ENCODE peak calls at places on chromosomes 11 and 22, in six cellular contexts. One of them, this sample, is unnamed.

GRCh38 chr22:42324566-42324965 is 54.1 kb upstream of the TCF20 start:
- ATAC-seq in body of pancreas: no peak
- ATAC-seq in CD8-positive, alpha-beta T cell: no peak
- ATAC-seq in psoas muscle: no peak
- ATAC-seq in right cardiac atrium: no peak
- ATAC-seq in K562: no peak
- ATAC-seq in this sample: no peak

GRCh38 chr22:27804683-27805297 is 3.2 kb upstream of the MN1 start:
- ATAC-seq in body of pancreas: peak
- ATAC-seq in right cardiac atrium: peak
- ATAC-seq in psoas muscle: peak
- ATAC-seq in CD8-positive, alpha-beta T cell: no peak
- ATAC-seq in K562: peak
- ATAC-seq in this sample: peak

GRCh38 chr11:63508009-63508408 is 2.1 kb downstream of the LGALS12 start:
- ATAC-seq in right cardiac atrium: peak
- ATAC-seq in psoas muscle: peak
- ATAC-seq in CD8-positive, alpha-beta T cell: no peak
- ATAC-seq in body of pancreas: peak
- ATAC-seq in K562: peak
- ATAC-seq in this sample: no peak

GRCh38 chr22:46045459-46046298 is 68.7 kb upstream of the WNT7B start:
- ATAC-seq in psoas muscle: peak
- ATAC-seq in right cardiac atrium: peak
- ATAC-seq in body of pancreas: peak
- ATAC-seq in CD8-positive, alpha-beta T cell: no peak
- ATAC-seq in K562: no peak
- ATAC-seq in this sample: peak

GRCh38 chr22:20551805-20552449 is 44.5 kb downstream of the MED15 start:
- ATAC-seq in K562: peak
- ATAC-seq in psoas muscle: peak
- ATAC-seq in CD8-positive, alpha-beta T cell: no peak
- ATAC-seq in right cardiac atrium: peak
- ATAC-seq in body of pancreas: peak
- ATAC-seq in this sample: peak

GRCh38 chr11:18844753-18845367 is 53.3 kb upstream of the PTPN5 start:
- ATAC-seq in body of pancreas: peak
- ATAC-seq in CD8-positive, alpha-beta T cell: no peak
- ATAC-seq in K562: peak
- ATAC-seq in right cardiac atrium: no peak
- ATAC-seq in psoas muscle: no peak
- ATAC-seq in this sample: no peak

GRCh38 chr11:93646399-93646798 is 15.1 kb upstream of the CEP295 start:
- ATAC-seq in body of pancreas: no peak
- ATAC-seq in K562: no peak
- ATAC-seq in CD8-positive, alpha-beta T cell: no peak
- ATAC-seq in right cardiac atrium: no peak
- ATAC-seq in psoas muscle: no peak
- ATAC-seq in this sample: no peak

GRCh38 chr22:39592104-39593060 is 21.8 kb downstream of the CACNA1I start:
- ATAC-seq in right cardiac atrium: peak
- ATAC-seq in CD8-positive, alpha-beta T cell: no peak
- ATAC-seq in K562: no peak
- ATAC-seq in psoas muscle: peak
- ATAC-seq in body of pancreas: peak
- ATAC-seq in this sample: no peak

GRCh38 chr11:57144075-57144474 is 37.7 kb upstream of the LRRC55 start:
- ATAC-seq in body of pancreas: no peak
- ATAC-seq in K562: peak
- ATAC-seq in right cardiac atrium: no peak
- ATAC-seq in psoas muscle: no peak
- ATAC-seq in CD8-positive, alpha-beta T cell: no peak
- ATAC-seq in this sample: no peak

GRCh38 chr11:64339754-64340408 is at the start of gene CCDC88B:
- ATAC-seq in psoas muscle: no peak
- ATAC-seq in K562: no peak
- ATAC-seq in body of pancreas: no peak
- ATAC-seq in right cardiac atrium: no peak
- ATAC-seq in CD8-positive, alpha-beta T cell: peak
- ATAC-seq in this sample: no peak

GRCh38 chr11:8218840-8219239 is 44.8 kb downstream of the LMO1 start:
- ATAC-seq in psoas muscle: no peak
- ATAC-seq in body of pancreas: no peak
- ATAC-seq in K562: peak
- ATAC-seq in right cardiac atrium: no peak
- ATAC-seq in CD8-positive, alpha-beta T cell: no peak
- ATAC-seq in this sample: no peak

GRCh38 chr11:10379433-10379832 is 74.6 kb downstream of the ADM start:
- ATAC-seq in right cardiac atrium: peak
- ATAC-seq in psoas muscle: no peak
- ATAC-seq in K562: no peak
- ATAC-seq in CD8-positive, alpha-beta T cell: no peak
- ATAC-seq in body of pancreas: peak
- ATAC-seq in this sample: peak

GRCh38 chr11:113373306-113373705 is 14.3 kb upstream of the ANKK1 start:
- ATAC-seq in CD8-positive, alpha-beta T cell: no peak
- ATAC-seq in body of pancreas: no peak
- ATAC-seq in psoas muscle: peak
- ATAC-seq in K562: no peak
- ATAC-seq in right cardiac atrium: peak
- ATAC-seq in this sample: no peak

GRCh38 chr11:47407746-47408590 is at the start of gene SLC39A13:
- ATAC-seq in body of pancreas: peak
- ATAC-seq in right cardiac atrium: peak
- ATAC-seq in psoas muscle: peak
- ATAC-seq in CD8-positive, alpha-beta T cell: peak
- ATAC-seq in K562: peak
- ATAC-seq in this sample: peak

GRCh38 chr11:47408598-47409439 is 429 bp downstream of the SLC39A13 start:
- ATAC-seq in K562: peak
- ATAC-seq in body of pancreas: no peak
- ATAC-seq in psoas muscle: peak
- ATAC-seq in CD8-positive, alpha-beta T cell: peak
- ATAC-seq in right cardiac atrium: peak
- ATAC-seq in this sample: peak

GRCh38 chr11:47409440-47410403 is 1.3 kb downstream of the SLC39A13 start:
- ATAC-seq in right cardiac atrium: no peak
- ATAC-seq in body of pancreas: no peak
- ATAC-seq in K562: no peak
- ATAC-seq in CD8-positive, alpha-beta T cell: no peak
- ATAC-seq in psoas muscle: no peak
- ATAC-seq in this sample: no peak

GRCh38 chr11:47412152-47412746 is 3.9 kb downstream of the SLC39A13 start:
- ATAC-seq in CD8-positive, alpha-beta T cell: no peak
- ATAC-seq in K562: peak
- ATAC-seq in psoas muscle: no peak
- ATAC-seq in right cardiac atrium: no peak
- ATAC-seq in body of pancreas: no peak
- ATAC-seq in this sample: no peak

DNA sequence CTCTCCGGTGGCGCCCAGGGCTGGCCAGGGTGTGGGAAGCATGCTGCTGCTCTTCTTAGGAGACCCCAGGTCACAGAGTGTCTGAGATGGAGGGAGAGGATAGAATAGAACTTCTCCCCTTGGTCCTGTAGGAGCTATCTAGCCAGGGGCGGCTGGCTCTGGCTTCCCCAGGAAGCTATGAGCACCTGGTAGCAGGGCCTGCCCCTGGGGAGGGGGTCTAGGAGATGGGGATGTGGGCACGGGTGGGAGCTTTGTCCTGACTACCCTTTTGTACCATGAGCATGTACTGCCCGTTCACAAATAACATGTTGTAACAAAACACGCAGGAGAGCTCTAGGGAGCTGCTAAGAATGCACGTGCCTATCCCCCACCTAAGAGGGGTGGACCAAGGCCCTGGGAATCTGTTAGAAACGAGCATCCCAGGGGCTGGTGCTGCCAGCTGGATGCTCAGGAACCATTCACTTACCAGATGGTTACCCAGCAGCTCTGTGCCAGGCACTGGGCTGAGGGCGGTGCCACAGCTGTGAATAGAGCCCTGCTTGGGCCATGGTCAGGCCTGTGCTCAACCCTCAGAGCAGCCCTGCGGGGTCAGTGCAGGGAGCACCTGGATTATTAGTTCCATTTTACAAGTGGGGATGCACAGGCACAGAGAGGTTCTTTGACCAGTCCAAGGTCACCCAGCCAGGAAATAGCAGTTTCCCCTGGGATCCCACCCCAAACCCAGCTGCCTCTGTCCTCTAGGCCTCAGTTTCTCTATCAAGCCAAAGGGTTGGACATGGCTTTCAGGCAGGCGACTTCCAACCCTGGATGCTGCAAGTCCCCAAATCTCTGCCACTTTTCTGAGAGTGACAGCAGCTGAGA is 2.2 kb downstream of the SLC39A13 start:
- ATAC-seq in body of pancreas: no peak
- ATAC-seq in right cardiac atrium: no peak
- ATAC-seq in CD8-positive, alpha-beta T cell: no peak
- ATAC-seq in K562: no peak
- ATAC-seq in psoas muscle: no peak
- ATAC-seq in this sample: no peak
- H3K4me3 ChIP-seq in body of pancreas: no peak
- H3K4me3 ChIP-seq in right cardiac atrium: no peak
- H3K4me3 ChIP-seq in CD8-positive, alpha-beta T cell: no peak
- H3K4me3 ChIP-seq in K562: no peak
- H3K4me3 ChIP-seq in psoas muscle: no peak
- H3K4me3 ChIP-seq in this sample: peak

GRCh38 chr11:126150256-126150655 is 61.2 kb downstream of the RPUSD4 start:
- ATAC-seq in CD8-positive, alpha-beta T cell: no peak
- ATAC-seq in right cardiac atrium: no peak
- ATAC-seq in K562: no peak
- ATAC-seq in psoas muscle: no peak
- ATAC-seq in body of pancreas: no peak
- ATAC-seq in this sample: no peak
- H3K4me3 ChIP-seq in CD8-positive, alpha-beta T cell: no peak
- H3K4me3 ChIP-seq in right cardiac atrium: no peak
- H3K4me3 ChIP-seq in K562: no peak
- H3K4me3 ChIP-seq in psoas muscle: no peak
- H3K4me3 ChIP-seq in body of pancreas: no peak
- H3K4me3 ChIP-seq in this sample: no peak

DNA sequence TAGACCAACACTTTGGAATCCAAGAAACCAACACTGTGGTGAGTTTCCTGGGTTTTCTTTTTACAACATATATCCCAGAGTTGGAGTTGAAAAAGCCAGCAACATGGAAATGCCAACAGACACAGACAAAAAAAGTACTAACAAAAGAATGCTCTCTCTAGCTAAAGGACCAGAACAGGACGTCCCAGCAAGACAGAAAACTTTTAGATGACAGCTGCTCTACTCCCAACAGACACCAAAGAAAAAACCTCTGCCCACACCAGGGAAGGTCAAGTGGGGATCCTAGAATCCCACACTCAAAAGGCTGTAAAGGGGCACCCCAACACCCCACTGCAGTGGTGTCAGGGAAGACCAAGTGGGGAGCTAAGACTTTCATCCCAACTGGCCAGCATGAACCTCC is 23.3 kb downstream of the RRAS2 start:
- ATAC-seq in psoas muscle: peak
- ATAC-seq in K562: no peak
- ATAC-seq in body of pancreas: no peak
- ATAC-seq in CD8-positive, alpha-beta T cell: no peak
- ATAC-seq in right cardiac atrium: no peak
- ATAC-seq in this sample: no peak
- H3K4me3 ChIP-seq in psoas muscle: no peak
- H3K4me3 ChIP-seq in K562: no peak
- H3K4me3 ChIP-seq in body of pancreas: no peak
- H3K4me3 ChIP-seq in CD8-positive, alpha-beta T cell: no peak
- H3K4me3 ChIP-seq in right cardiac atrium: no peak
- H3K4me3 ChIP-seq in this sample: no peak

GRCh38 chr11:35418282-35418846 is 994 bp downstream of the SLC1A2 start:
- ATAC-seq in K562: no peak
- ATAC-seq in right cardiac atrium: peak
- ATAC-seq in body of pancreas: no peak
- ATAC-seq in psoas muscle: no peak
- ATAC-seq in CD8-positive, alpha-beta T cell: no peak
- ATAC-seq in this sample: no peak
- H3K4me3 ChIP-seq in K562: no peak
- H3K4me3 ChIP-seq in right cardiac atrium: peak
- H3K4me3 ChIP-seq in body of pancreas: peak
- H3K4me3 ChIP-seq in psoas muscle: peak
- H3K4me3 ChIP-seq in CD8-positive, alpha-beta T cell: no peak
- H3K4me3 ChIP-seq in this sample: no peak

DNA sequence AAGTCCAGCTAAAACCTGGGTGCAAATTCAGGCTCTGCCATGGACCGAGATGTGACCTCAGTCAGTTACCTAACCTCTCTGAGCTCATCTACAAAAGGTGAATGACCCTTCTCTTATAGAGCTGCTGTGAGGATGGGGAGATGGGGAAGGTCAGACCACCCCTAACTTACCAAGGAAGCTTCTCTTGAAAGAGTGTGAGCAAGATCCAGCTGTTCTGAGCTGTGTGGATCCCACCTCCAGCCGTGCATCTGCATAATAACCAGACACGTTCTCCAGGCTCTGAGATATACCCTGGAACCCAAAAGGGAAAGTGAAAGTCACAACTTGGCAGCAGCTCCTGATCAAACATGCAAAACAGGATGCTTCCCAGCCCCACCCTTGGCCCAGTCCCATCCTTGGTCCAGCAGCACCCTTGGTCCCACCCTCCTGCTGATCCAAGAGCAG is at the start of gene APOL3:
- ATAC-seq in body of pancreas: peak
- ATAC-seq in psoas muscle: peak
- ATAC-seq in CD8-positive, alpha-beta T cell: peak
- ATAC-seq in K562: no peak
- ATAC-seq in right cardiac atrium: peak
- ATAC-seq in this sample: peak
- H3K4me3 ChIP-seq in body of pancreas: no peak
- H3K4me3 ChIP-seq in psoas muscle: peak
- H3K4me3 ChIP-seq in CD8-positive, alpha-beta T cell: peak
- H3K4me3 ChIP-seq in K562: no peak
- H3K4me3 ChIP-seq in right cardiac atrium: peak
- H3K4me3 ChIP-seq in this sample: peak

GRCh38 chr11:2480874-2481220 is 36.0 kb downstream of the KCNQ1 start:
- ATAC-seq in right cardiac atrium: peak
- ATAC-seq in psoas muscle: no peak
- ATAC-seq in CD8-positive, alpha-beta T cell: peak
- ATAC-seq in K562: no peak
- ATAC-seq in body of pancreas: no peak
- ATAC-seq in this sample: peak
- H3K4me3 ChIP-seq in right cardiac atrium: no peak
- H3K4me3 ChIP-seq in psoas muscle: no peak
- H3K4me3 ChIP-seq in CD8-positive, alpha-beta T cell: no peak
- H3K4me3 ChIP-seq in K562: no peak
- H3K4me3 ChIP-seq in body of pancreas: no peak
- H3K4me3 ChIP-seq in this sample: no peak

DNA sequence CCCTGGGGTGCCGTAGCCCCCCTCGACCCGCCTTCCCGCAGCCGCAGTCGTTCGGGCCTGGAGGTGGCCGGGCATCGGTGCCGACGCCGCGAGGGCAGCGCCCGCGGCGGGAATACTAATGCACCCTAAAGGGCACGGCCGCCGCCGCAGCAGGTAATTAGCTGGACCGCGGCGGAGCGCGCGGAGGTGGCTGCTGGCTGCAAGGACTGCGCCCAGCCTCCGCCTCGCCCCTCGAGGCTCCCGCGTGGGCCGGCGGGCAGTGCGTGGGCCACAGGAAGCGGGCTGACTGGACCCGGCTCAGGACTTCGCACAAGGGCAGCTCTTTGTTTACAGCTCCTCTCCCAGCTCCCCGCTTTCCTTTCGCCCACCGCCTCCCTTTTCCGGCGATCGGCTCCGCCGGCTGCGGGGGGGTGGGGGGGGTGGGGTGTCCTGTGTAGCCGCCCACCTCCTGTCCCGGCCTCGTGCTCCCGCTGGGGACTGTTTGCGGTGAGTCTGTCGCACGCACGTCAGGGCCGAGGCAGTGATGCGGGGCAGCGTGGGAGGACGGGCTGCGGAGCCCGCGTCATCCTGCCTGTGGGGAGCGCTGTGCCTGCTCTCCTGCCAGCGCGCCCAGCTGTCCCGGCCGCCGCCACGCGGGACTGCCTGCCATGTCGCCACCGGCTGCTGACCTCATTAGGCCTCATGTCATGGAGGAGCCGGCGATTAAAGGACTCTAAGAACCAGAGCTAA is 53.2 kb downstream of the GRIK4 start:
- ATAC-seq in body of pancreas: peak
- ATAC-seq in K562: peak
- ATAC-seq in CD8-positive, alpha-beta T cell: no peak
- ATAC-seq in right cardiac atrium: peak
- ATAC-seq in psoas muscle: peak
- ATAC-seq in this sample: peak
- H3K4me3 ChIP-seq in body of pancreas: no peak
- H3K4me3 ChIP-seq in K562: no peak
- H3K4me3 ChIP-seq in CD8-positive, alpha-beta T cell: no peak
- H3K4me3 ChIP-seq in right cardiac atrium: peak
- H3K4me3 ChIP-seq in psoas muscle: peak
- H3K4me3 ChIP-seq in this sample: peak